ENCODE peak calls at places on chromosome 21, in six cellular contexts. One of them, this sample, is unnamed.

GRCh38 chr21:42135386-42136040 is 64.4 kb downstream of the UMODL1 start:
- DNase-seq in OCI-LY7: no peak
- DNase-seq in cardiac muscle cell: no peak
- DNase-seq in IMR-90: no peak
- DNase-seq in left lung: peak; percentile 53
- DNase-seq in breast epithelium: no peak
- DNase-seq in this sample: peak; percentile 48

GRCh38 chr21:26811031-26811430 is 34.2 kb downstream of the ADAMTS1 start:
- DNase-seq in left lung: no peak
- DNase-seq in breast epithelium: no peak
- DNase-seq in cardiac muscle cell: no peak
- DNase-seq in IMR-90: peak; percentile 82
- DNase-seq in OCI-LY7: no peak
- DNase-seq in this sample: no peak

GRCh38 chr21:41919666-41920398 is 34.0 kb downstream of the C2CD2 start:
- DNase-seq in breast epithelium: no peak
- DNase-seq in left lung: no peak
- DNase-seq in IMR-90: no peak
- DNase-seq in OCI-LY7: no peak
- DNase-seq in cardiac muscle cell: no peak
- DNase-seq in this sample: no peak

GRCh38 chr21:29403291-29403690 is 104.6 kb downstream of the BACH1 start:
- DNase-seq in OCI-LY7: no peak
- DNase-seq in breast epithelium: no peak
- DNase-seq in left lung: no peak
- DNase-seq in IMR-90: peak; percentile 11
- DNase-seq in cardiac muscle cell: no peak
- DNase-seq in this sample: no peak

GRCh38 chr21:35686156-35686555 is 374.2 kb downstream of the SETD4 start:
- DNase-seq in left lung: no peak
- DNase-seq in OCI-LY7: no peak
- DNase-seq in cardiac muscle cell: no peak
- DNase-seq in IMR-90: no peak
- DNase-seq in breast epithelium: no peak
- DNase-seq in this sample: no peak

GRCh38 chr21:42062543-42063022 is 8.5 kb upstream of the UMODL1 start:
- DNase-seq in IMR-90: no peak
- DNase-seq in cardiac muscle cell: no peak
- DNase-seq in OCI-LY7: peak; percentile 91
- DNase-seq in left lung: peak; percentile 75
- DNase-seq in breast epithelium: peak; percentile 59
- DNase-seq in this sample: peak; percentile 82

GRCh38 chr21:46661211-46661625 is 25.7 kb downstream of the PRMT2 start:
- DNase-seq in breast epithelium: no peak
- DNase-seq in OCI-LY7: peak; percentile 55
- DNase-seq in IMR-90: peak; percentile 82
- DNase-seq in cardiac muscle cell: peak; percentile 84
- DNase-seq in left lung: no peak
- DNase-seq in this sample: peak; percentile 85

GRCh38 chr21:31509108-31510017 is 150.1 kb upstream of the SOD1 start:
- DNase-seq in OCI-LY7: peak; percentile 64
- DNase-seq in left lung: no peak
- DNase-seq in cardiac muscle cell: no peak
- DNase-seq in breast epithelium: no peak
- DNase-seq in IMR-90: no peak
- DNase-seq in this sample: no peak

DNA sequence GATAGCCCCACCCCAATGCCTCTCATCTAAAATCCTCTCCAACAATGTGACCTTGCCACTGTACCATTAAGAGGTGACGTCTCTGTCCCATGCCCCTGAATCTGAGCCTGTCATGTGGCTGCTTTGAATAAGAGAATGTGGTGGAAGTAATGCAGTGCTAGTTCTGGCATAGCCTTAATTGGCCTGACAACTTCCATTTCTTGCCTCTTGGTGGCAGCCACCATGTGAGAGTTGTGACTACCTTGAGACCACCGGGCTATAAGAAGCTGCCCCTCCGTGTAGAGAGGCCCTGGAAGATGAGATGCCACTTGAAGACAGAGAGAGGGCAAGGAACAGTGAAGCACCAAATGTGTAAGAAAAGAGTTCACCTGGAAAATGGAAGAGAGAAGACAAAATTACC is 95.4 kb downstream of the POFUT2 start:
- DNase-seq in IMR-90: no peak
- DNase-seq in cardiac muscle cell: no peak
- DNase-seq in breast epithelium: no peak
- DNase-seq in left lung: no peak
- DNase-seq in OCI-LY7: peak; percentile 7
- DNase-seq in this sample: no peak
- TF ChIP-seq CTCF in IMR-90: no peak
- TF ChIP-seq CTCF in cardiac muscle cell: no peak
- TF ChIP-seq CTCF in breast epithelium: no peak
- TF ChIP-seq CTCF in left lung: no peak
- TF ChIP-seq CTCF in OCI-LY7: peak; percentile 41
- TF ChIP-seq CTCF in this sample: no peak

GRCh38 chr21:18228060-18228739 is 16.4 kb upstream of the CHODL start:
- DNase-seq in OCI-LY7: no peak
- DNase-seq in left lung: no peak
- DNase-seq in IMR-90: no peak
- DNase-seq in breast epithelium: no peak
- DNase-seq in cardiac muscle cell: no peak
- DNase-seq in this sample: no peak
- H3K27ac ChIP-seq in OCI-LY7: no peak overlapping the region
- H3K27ac ChIP-seq in left lung: no peak overlapping the region
- H3K27ac ChIP-seq in IMR-90: no peak overlapping the region
- H3K27ac ChIP-seq in breast epithelium: no peak overlapping the region
- H3K27ac ChIP-seq in cardiac muscle cell: no peak overlapping the region
- H3K27ac ChIP-seq in this sample: no peak overlapping the region

GRCh38 chr21:43810505-43811261 is 21.3 kb downstream of the RRP1 start:
- DNase-seq in OCI-LY7: peak; percentile 83
- DNase-seq in cardiac muscle cell: peak; percentile 83
- DNase-seq in left lung: peak; percentile 97
- DNase-seq in IMR-90: peak; percentile 44
- DNase-seq in breast epithelium: peak; percentile 60
- DNase-seq in this sample: peak; percentile 93
- H3K4me1 ChIP-seq in OCI-LY7: peaks cover 52% of the 10 kb centered on the region
- H3K4me1 ChIP-seq in cardiac muscle cell: no peaks in the 10 kb centered on the region
- H3K4me1 ChIP-seq in left lung: peaks cover 19% of the 10 kb centered on the region
- H3K4me1 ChIP-seq in IMR-90: peaks cover 2% of the 10 kb centered on the region
- H3K4me1 ChIP-seq in breast epithelium: no peaks in the 10 kb centered on the region
- H3K4me1 ChIP-seq in this sample: peaks cover 9% of the 10 kb centered on the region

DNA sequence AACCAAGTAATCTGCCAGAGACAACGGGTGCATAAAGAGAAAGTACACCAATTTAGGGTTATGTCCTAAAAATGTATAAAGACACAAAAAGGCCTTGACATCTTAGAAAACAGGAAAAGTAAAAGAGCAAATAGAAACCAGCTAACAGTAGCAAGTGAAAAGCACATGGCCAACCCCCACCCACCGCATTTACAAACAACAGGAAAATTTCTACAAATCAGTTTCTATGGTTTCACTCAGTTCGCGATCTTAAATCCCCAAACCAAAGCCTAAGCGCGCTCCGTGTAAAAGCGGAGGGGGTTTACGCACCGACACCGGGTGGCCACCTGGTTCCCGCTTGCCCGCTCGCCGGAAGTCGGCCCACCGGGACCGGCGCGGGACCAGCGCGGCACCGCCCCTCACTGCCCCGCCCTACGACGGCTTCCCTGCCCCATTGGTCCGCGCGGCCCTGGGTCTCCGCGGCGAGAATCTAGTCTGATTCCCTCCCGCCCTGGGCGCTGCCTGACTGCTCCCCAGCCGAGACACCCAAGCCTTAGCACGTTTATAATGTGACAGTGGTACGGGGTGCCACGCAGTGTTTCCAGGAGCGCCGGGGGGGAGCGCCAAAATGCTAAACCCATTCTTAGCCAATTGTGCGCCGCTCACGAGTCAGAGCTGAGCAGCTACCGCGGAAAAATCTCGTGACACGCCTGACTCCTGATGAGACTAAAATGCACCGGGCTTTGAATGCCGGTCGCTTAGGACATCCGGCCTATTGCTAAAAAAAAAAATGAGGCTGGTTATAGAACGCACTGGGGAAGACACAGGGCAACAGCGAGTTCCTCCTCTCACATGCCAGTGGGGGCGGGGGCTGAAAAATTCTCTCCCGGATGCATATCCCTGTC is at the start of gene GART:
- DNase-seq in OCI-LY7: peak; percentile 88
- DNase-seq in cardiac muscle cell: peak; percentile 90
- DNase-seq in breast epithelium: peak; percentile 78
- DNase-seq in left lung: peak; percentile 96
- DNase-seq in IMR-90: peak; percentile 65
- DNase-seq in this sample: peak; percentile 94
- TF ChIP-seq CTCF in OCI-LY7: no peak
- TF ChIP-seq CTCF in cardiac muscle cell: no peak
- TF ChIP-seq CTCF in breast epithelium: no peak
- TF ChIP-seq CTCF in left lung: no peak
- TF ChIP-seq CTCF in IMR-90: no peak
- TF ChIP-seq CTCF in this sample: no peak

This sample was measured in kidney.